ENCODE peak calls at places on chromosome 3, in five cellular contexts. One of them, this sample, is unnamed.

GRCh38 chr3:152202976-152203626 is 65.6 kb upstream of the MBNL1 start:
- DNase-seq in adrenal gland: no peak
- DNase-seq in breast epithelium: no peak
- DNase-seq in spleen: no peak
- DNase-seq in tibial nerve: no peak
- DNase-seq in this sample: no peak

GRCh38 chr3:135034291-135034768 is 239.3 kb downstream of the EPHB1 start:
- DNase-seq in breast epithelium: no peak
- DNase-seq in adrenal gland: no peak
- DNase-seq in tibial nerve: no peak
- DNase-seq in spleen: no peak
- DNase-seq in this sample: no peak

GRCh38 chr3:129715854-129716253 is 109.4 kb upstream of the PLXND1 start:
- DNase-seq in adrenal gland: no peak
- DNase-seq in spleen: no peak
- DNase-seq in breast epithelium: no peak
- DNase-seq in tibial nerve: no peak
- DNase-seq in this sample: no peak

GRCh38 chr3:16338999-16339398 is 74.0 kb downstream of the OXNAD1 start:
- DNase-seq in spleen: no peak
- DNase-seq in breast epithelium: no peak
- DNase-seq in tibial nerve: no peak
- DNase-seq in adrenal gland: peak; percentile 35
- DNase-seq in this sample: no peak

GRCh38 chr3:81837071-81837593 is 75.7 kb upstream of the GBE1 start:
- DNase-seq in spleen: no peak
- DNase-seq in adrenal gland: no peak
- DNase-seq in breast epithelium: no peak
- DNase-seq in tibial nerve: no peak
- DNase-seq in this sample: no peak

GRCh38 chr3:146326875-146327543 is 76.1 kb upstream of the PLSCR4 start:
- DNase-seq in adrenal gland: peak; percentile 41
- DNase-seq in spleen: no peak
- DNase-seq in tibial nerve: no peak
- DNase-seq in breast epithelium: no peak
- DNase-seq in this sample: no peak

GRCh38 chr3:151146071-151146730 is 56.8 kb downstream of the GPR171 start:
- DNase-seq in adrenal gland: peak; percentile 79
- DNase-seq in tibial nerve: peak; percentile 36
- DNase-seq in spleen: peak; percentile 87
- DNase-seq in breast epithelium: peak; percentile 42
- DNase-seq in this sample: no peak

GRCh38 chr3:13229291-13229949 is 156.2 kb upstream of the IQSEC1 start:
- DNase-seq in breast epithelium: no peak
- DNase-seq in tibial nerve: no peak
- DNase-seq in adrenal gland: no peak
- DNase-seq in spleen: no peak
- DNase-seq in this sample: peak; percentile 14

GRCh38 chr3:15309662-15310335 is 22.6 kb downstream of the SH3BP5 start:
- DNase-seq in spleen: no peak
- DNase-seq in adrenal gland: no peak
- DNase-seq in tibial nerve: no peak
- DNase-seq in breast epithelium: no peak
- DNase-seq in this sample: no peak

GRCh38 chr3:65751123-65751700 is 287.5 kb downstream of the MAGI1 start:
- DNase-seq in spleen: no peak
- DNase-seq in tibial nerve: peak; percentile 14
- DNase-seq in breast epithelium: no peak
- DNase-seq in adrenal gland: peak; percentile 28
- DNase-seq in this sample: no peak

GRCh38 chr3:46711305-46711704 is 6.4 kb downstream of the PRSS50 start:
- DNase-seq in breast epithelium: no peak
- DNase-seq in tibial nerve: no peak
- DNase-seq in spleen: peak; percentile 54
- DNase-seq in adrenal gland: no peak
- DNase-seq in this sample: no peak

GRCh38 chr3:72047472-72047871 is 262.5 kb upstream of the PROK2 start:
- DNase-seq in adrenal gland: no peak
- DNase-seq in tibial nerve: no peak
- DNase-seq in spleen: no peak
- DNase-seq in breast epithelium: no peak
- DNase-seq in this sample: no peak

GRCh38 chr3:177150970-177151627 is 46.2 kb downstream of the TBL1XR1 start:
- DNase-seq in adrenal gland: no peak
- DNase-seq in spleen: no peak
- DNase-seq in breast epithelium: no peak
- DNase-seq in tibial nerve: no peak
- DNase-seq in this sample: no peak

GRCh38 chr3:125154800-125155269 is 57.7 kb downstream of the SLC12A8 start:
- DNase-seq in tibial nerve: no peak
- DNase-seq in adrenal gland: no peak
- DNase-seq in breast epithelium: no peak
- DNase-seq in spleen: no peak
- DNase-seq in this sample: no peak

GRCh38 chr3:187210555-187211327 is 13.5 kb downstream of the RTP1 start:
- DNase-seq in breast epithelium: peak; percentile 41
- DNase-seq in adrenal gland: no peak
- DNase-seq in spleen: no peak
- DNase-seq in tibial nerve: no peak
- DNase-seq in this sample: no peak
- H3K27ac ChIP-seq in breast epithelium: peak overlapping the region; percentile 40
- H3K27ac ChIP-seq in adrenal gland: peak overlapping the region; percentile 5
- H3K27ac ChIP-seq in spleen: no peak overlapping the region
- H3K27ac ChIP-seq in tibial nerve: no peak overlapping the region
- H3K27ac ChIP-seq in this sample: no peak overlapping the region

GRCh38 chr3:30692498-30693130 is 86.2 kb downstream of the TGFBR2 start:
- DNase-seq in spleen: no peak
- DNase-seq in tibial nerve: no peak
- DNase-seq in breast epithelium: no peak
- DNase-seq in adrenal gland: no peak
- DNase-seq in this sample: no peak

GRCh38 chr3:30691944-30692343 is 85.5 kb downstream of the TGFBR2 start:
- DNase-seq in adrenal gland: no peak
- DNase-seq in tibial nerve: no peak
- DNase-seq in spleen: no peak
- DNase-seq in breast epithelium: no peak
- DNase-seq in this sample: no peak

GRCh38 chr3:30694668-30695067 is 88.3 kb downstream of the TGFBR2 start:
- DNase-seq in spleen: no peak
- DNase-seq in breast epithelium: no peak
- DNase-seq in adrenal gland: no peak
- DNase-seq in tibial nerve: no peak
- DNase-seq in this sample: no peak

GRCh38 chr3:30694148-30694547 is 87.7 kb downstream of the TGFBR2 start:
- DNase-seq in spleen: no peak
- DNase-seq in tibial nerve: no peak
- DNase-seq in breast epithelium: no peak
- DNase-seq in adrenal gland: no peak
- DNase-seq in this sample: no peak

GRCh38 chr3:30693470-30694120 is 87.2 kb downstream of the TGFBR2 start:
- DNase-seq in breast epithelium: peak; percentile 38
- DNase-seq in spleen: no peak
- DNase-seq in tibial nerve: no peak
- DNase-seq in adrenal gland: peak; percentile 55
- DNase-seq in this sample: no peak
- H3K27ac ChIP-seq in breast epithelium: no peak overlapping the region
- H3K27ac ChIP-seq in spleen: peak overlapping the region; percentile 79
- H3K27ac ChIP-seq in tibial nerve: peak overlapping the region; percentile 93
- H3K27ac ChIP-seq in adrenal gland: no peak overlapping the region
- H3K27ac ChIP-seq in this sample: no peak overlapping the region

GRCh38 chr3:120435621-120436020 is 15.2 kb downstream of the FSTL1 start:
- DNase-seq in adrenal gland: no peak
- DNase-seq in spleen: no peak
- DNase-seq in tibial nerve: no peak
- DNase-seq in breast epithelium: no peak
- DNase-seq in this sample: no peak

GRCh38 chr3:120436523-120437050 is 14.2 kb downstream of the FSTL1 start:
- DNase-seq in breast epithelium: no peak
- DNase-seq in spleen: no peak
- DNase-seq in adrenal gland: no peak
- DNase-seq in tibial nerve: no peak
- DNase-seq in this sample: no peak

GRCh38 chr3:120438971-120439370 is 11.8 kb downstream of the FSTL1 start:
- DNase-seq in tibial nerve: no peak
- DNase-seq in spleen: no peak
- DNase-seq in adrenal gland: peak; percentile 65
- DNase-seq in breast epithelium: no peak
- DNase-seq in this sample: no peak

GRCh38 chr3:120438216-120438615 is 12.6 kb downstream of the FSTL1 start:
- DNase-seq in breast epithelium: no peak
- DNase-seq in tibial nerve: no peak
- DNase-seq in spleen: no peak
- DNase-seq in adrenal gland: no peak
- DNase-seq in this sample: no peak

DNA sequence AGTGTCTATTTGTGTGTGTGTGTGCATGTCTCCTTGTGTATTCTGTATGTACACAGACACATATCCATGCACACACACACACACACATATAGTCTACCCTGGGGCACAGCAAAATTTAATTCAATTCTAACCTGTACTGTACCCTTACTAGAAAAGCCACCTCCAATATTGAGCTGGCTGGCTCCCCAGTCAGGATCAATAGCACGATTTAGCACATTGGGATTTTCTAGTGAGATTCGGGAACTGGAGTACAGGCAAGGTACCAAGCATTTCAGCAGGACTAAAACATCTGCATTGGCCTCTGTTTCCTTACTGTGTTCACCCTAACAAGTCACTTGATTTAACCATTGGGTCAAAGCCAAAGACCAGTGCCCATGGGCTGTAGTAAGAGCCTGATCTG is 13.2 kb downstream of the FSTL1 start:
- DNase-seq in adrenal gland: no peak
- DNase-seq in breast epithelium: no peak
- DNase-seq in tibial nerve: no peak
- DNase-seq in spleen: no peak
- DNase-seq in this sample: no peak
- H3K27ac ChIP-seq in adrenal gland: no peak overlapping the region
- H3K27ac ChIP-seq in breast epithelium: no peak overlapping the region
- H3K27ac ChIP-seq in tibial nerve: no peak overlapping the region
- H3K27ac ChIP-seq in spleen: no peak overlapping the region
- H3K27ac ChIP-seq in this sample: no peak overlapping the region

GRCh38 chr3:48187579-48188265 is 495 bp downstream of the CDC25A start:
- DNase-seq in breast epithelium: no peak
- DNase-seq in tibial nerve: peak; percentile 24
- DNase-seq in adrenal gland: peak; percentile 19
- DNase-seq in spleen: peak; percentile 91
- DNase-seq in this sample: no peak

GRCh38 chr3:48189321-48189720 is 1.1 kb upstream of the CDC25A start:
- DNase-seq in breast epithelium: no peak
- DNase-seq in tibial nerve: no peak
- DNase-seq in spleen: no peak
- DNase-seq in adrenal gland: no peak
- DNase-seq in this sample: no peak

GRCh38 chr3:48185129-48185528 is 3.1 kb downstream of the CDC25A start:
- DNase-seq in adrenal gland: no peak
- DNase-seq in spleen: no peak
- DNase-seq in tibial nerve: no peak
- DNase-seq in breast epithelium: no peak
- DNase-seq in this sample: no peak

GRCh38 chr3:48188266-48189201 is at the start of gene CDC25A:
- DNase-seq in tibial nerve: peak; percentile 90
- DNase-seq in adrenal gland: peak; percentile 98
- DNase-seq in breast epithelium: peak; percentile 97
- DNase-seq in spleen: peak; percentile 97
- DNase-seq in this sample: peak; percentile 95

DNA sequence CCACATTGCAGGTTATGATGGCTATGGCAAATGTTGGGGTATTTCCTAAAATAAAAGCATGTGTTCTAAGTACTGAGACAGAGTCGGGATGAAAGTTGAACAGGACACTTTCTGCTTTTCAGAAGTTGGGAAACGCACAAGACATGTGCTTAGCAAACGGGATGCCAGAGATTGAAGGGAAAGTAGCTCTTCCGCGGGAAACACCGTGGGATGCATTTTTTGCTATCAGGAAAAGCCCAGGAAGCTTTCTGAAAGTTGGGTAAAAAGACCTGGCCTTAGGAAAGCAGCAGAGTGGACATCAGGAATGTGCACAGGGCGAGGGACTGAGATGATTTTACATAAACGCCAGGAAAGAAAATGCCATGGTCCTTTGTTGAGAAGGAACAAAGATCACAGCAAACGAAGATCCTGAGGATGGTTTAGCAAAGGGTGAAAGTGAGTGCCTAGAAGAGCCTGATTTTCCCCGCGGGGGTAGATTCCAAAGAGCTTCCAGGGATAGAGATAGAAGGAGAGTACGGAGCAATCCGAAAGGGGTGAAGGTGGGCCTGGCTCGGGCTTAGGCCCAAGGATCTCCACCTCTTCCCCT is 1.1 kb downstream of the CDC25A start:
- DNase-seq in spleen: no peak
- DNase-seq in breast epithelium: no peak
- DNase-seq in tibial nerve: no peak
- DNase-seq in adrenal gland: no peak
- DNase-seq in this sample: no peak
- H3K27ac ChIP-seq in spleen: peak overlapping the region; percentile 78
- H3K27ac ChIP-seq in breast epithelium: no peak overlapping the region
- H3K27ac ChIP-seq in tibial nerve: no peak overlapping the region
- H3K27ac ChIP-seq in adrenal gland: peak overlapping the region; percentile 77
- H3K27ac ChIP-seq in this sample: no peak overlapping the region

GRCh38 chr3:119659584-119660291 is 651 bp downstream of the POPDC2 start:
- DNase-seq in breast epithelium: no peak
- DNase-seq in spleen: no peak
- DNase-seq in adrenal gland: no peak
- DNase-seq in tibial nerve: no peak
- DNase-seq in this sample: no peak
- H3K27ac ChIP-seq in breast epithelium: peak overlapping the region; percentile 80
- H3K27ac ChIP-seq in spleen: peak overlapping the region; percentile 54
- H3K27ac ChIP-seq in adrenal gland: peak overlapping the region; percentile 56
- H3K27ac ChIP-seq in tibial nerve: peak overlapping the region; percentile 28
- H3K27ac ChIP-seq in this sample: no peak overlapping the region

DNA sequence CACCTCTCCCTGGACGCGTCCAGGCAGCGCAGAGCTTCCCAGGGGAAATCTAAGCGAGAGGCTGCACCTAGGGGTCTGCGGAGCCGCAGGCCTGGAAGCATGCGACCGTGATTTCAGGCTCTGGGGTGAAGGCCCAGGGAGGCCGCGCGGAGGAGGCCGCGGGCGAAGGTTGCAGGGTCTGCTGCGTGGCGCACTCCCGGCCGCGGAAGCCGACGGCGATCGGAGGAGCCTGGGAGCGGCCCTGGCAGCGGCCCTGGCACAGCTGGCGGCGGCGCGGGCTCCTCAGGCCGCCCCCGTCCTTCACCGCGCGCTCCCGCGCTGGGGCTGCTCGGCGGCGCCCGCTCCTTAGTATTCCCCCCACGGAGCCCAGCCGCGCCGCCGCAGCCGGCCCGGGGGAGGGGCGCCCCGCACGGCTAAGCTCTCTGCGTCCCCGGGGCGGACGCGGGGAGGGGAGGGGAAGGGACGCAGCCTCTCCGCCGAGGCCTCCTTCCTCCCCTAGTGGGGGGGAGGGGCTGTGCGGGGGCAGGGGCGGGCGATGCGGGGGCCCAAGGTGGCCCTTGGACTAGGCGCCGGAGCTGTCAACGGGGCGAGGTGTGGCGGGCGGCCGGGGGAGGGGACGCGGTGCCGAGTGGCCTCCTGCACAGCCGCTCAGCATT is 21.9 kb downstream of the EPHB3 start:
- DNase-seq in tibial nerve: no peak
- DNase-seq in breast epithelium: no peak
- DNase-seq in adrenal gland: no peak
- DNase-seq in spleen: no peak
- DNase-seq in this sample: no peak
- H3K27ac ChIP-seq in tibial nerve: peak overlapping the region; percentile 61
- H3K27ac ChIP-seq in breast epithelium: peak overlapping the region; percentile 72
- H3K27ac ChIP-seq in adrenal gland: peak overlapping the region; percentile 85
- H3K27ac ChIP-seq in spleen: peak overlapping the region; percentile 46
- H3K27ac ChIP-seq in this sample: peak overlapping the region; percentile 57